ENCODE peak calls at places on chromosomes 5 and 9, in five cellular contexts. One of them, this sample, is unnamed.

GRCh38 chr9:84839538-84839937 is 170.0 kb downstream of the NTRK2 start:
- DNase-seq in H7: no peak
- DNase-seq in heart right ventricle: no peak
- DNase-seq in OCI-LY7: no peak
- DNase-seq in hepatic stellate cell: peak
- DNase-seq in this sample: no peak

GRCh38 chr5:38724301-38725030 is 121.3 kb upstream of the OSMR start:
- DNase-seq in OCI-LY7: no peak
- DNase-seq in H7: peak
- DNase-seq in heart right ventricle: no peak
- DNase-seq in hepatic stellate cell: peak
- DNase-seq in this sample: no peak

GRCh38 chr9:137301086-137301947 is 754 bp downstream of the NRARP start:
- DNase-seq in heart right ventricle: peak
- DNase-seq in OCI-LY7: no peak
- DNase-seq in H7: peak
- DNase-seq in hepatic stellate cell: no peak
- DNase-seq in this sample: peak

GRCh38 chr9:114677418-114677817 is 4.6 kb downstream of the TEX48 start:
- DNase-seq in heart right ventricle: no peak
- DNase-seq in OCI-LY7: no peak
- DNase-seq in H7: no peak
- DNase-seq in hepatic stellate cell: peak
- DNase-seq in this sample: peak

GRCh38 chr9:87386490-87386889 is 111.2 kb upstream of the DAPK1 start:
- DNase-seq in H7: no peak
- DNase-seq in hepatic stellate cell: no peak
- DNase-seq in heart right ventricle: no peak
- DNase-seq in OCI-LY7: no peak
- DNase-seq in this sample: no peak

GRCh38 chr5:11153672-11154377 is 392.8 kb upstream of the DAP start:
- DNase-seq in hepatic stellate cell: no peak
- DNase-seq in heart right ventricle: no peak
- DNase-seq in OCI-LY7: no peak
- DNase-seq in H7: no peak
- DNase-seq in this sample: no peak

GRCh38 chr5:170769898-170770416 is 13.6 kb upstream of the GABRP start:
- DNase-seq in OCI-LY7: no peak
- DNase-seq in hepatic stellate cell: no peak
- DNase-seq in H7: no peak
- DNase-seq in heart right ventricle: no peak
- DNase-seq in this sample: no peak

GRCh38 chr5:107505763-107506534 is 164.8 kb downstream of the EFNA5 start:
- DNase-seq in OCI-LY7: no peak
- DNase-seq in hepatic stellate cell: no peak
- DNase-seq in H7: no peak
- DNase-seq in heart right ventricle: no peak
- DNase-seq in this sample: no peak

GRCh38 chr5:123472150-123472549 is 39.8 kb upstream of the CSNK1G3 start:
- DNase-seq in hepatic stellate cell: no peak
- DNase-seq in heart right ventricle: no peak
- DNase-seq in OCI-LY7: no peak
- DNase-seq in H7: no peak
- DNase-seq in this sample: no peak

GRCh38 chr5:31000287-31000686 is 193.2 kb upstream of the CDH6 start:
- DNase-seq in H7: no peak
- DNase-seq in heart right ventricle: no peak
- DNase-seq in OCI-LY7: no peak
- DNase-seq in hepatic stellate cell: no peak
- DNase-seq in this sample: no peak

GRCh38 chr9:123358181-123358894 is 2.3 kb downstream of the CRB2 start:
- DNase-seq in H7: peak
- DNase-seq in hepatic stellate cell: no peak
- DNase-seq in OCI-LY7: no peak
- DNase-seq in heart right ventricle: no peak
- DNase-seq in this sample: no peak

GRCh38 chr9:86285247-86285646 is 2.9 kb upstream of the ISCA1 start:
- DNase-seq in hepatic stellate cell: no peak
- DNase-seq in heart right ventricle: no peak
- DNase-seq in OCI-LY7: no peak
- DNase-seq in H7: no peak
- DNase-seq in this sample: no peak

GRCh38 chr9:119221281-119221680 is 148.0 kb downstream of the BRINP1 start:
- DNase-seq in hepatic stellate cell: no peak
- DNase-seq in heart right ventricle: no peak
- DNase-seq in H7: no peak
- DNase-seq in OCI-LY7: no peak
- DNase-seq in this sample: no peak

GRCh38 chr5:16926417-16926816 is 9.7 kb downstream of the MYO10 start:
- DNase-seq in H7: no peak
- DNase-seq in hepatic stellate cell: no peak
- DNase-seq in OCI-LY7: no peak
- DNase-seq in heart right ventricle: no peak
- DNase-seq in this sample: no peak

GRCh38 chr9:135081264-135081660 is 6.2 kb upstream of the OLFM1 start:
- DNase-seq in OCI-LY7: no peak
- DNase-seq in heart right ventricle: no peak
- DNase-seq in hepatic stellate cell: no peak
- DNase-seq in H7: no peak
- DNase-seq in this sample: no peak